ENCODE peak calls at places on chromosomes 16 and 17, in four cellular contexts. Z, E, J and A are unnamed samples. For H3K4me1, the result is how much of the 10 kb centered on the place peaks cover.

GRCh38 chr16:87382023-87382785 is 1.4 kb downstream of the FBXO31 start:
- DNase-seq in J (no peak), E (no peak), Z (no peak), A (no peak)

GRCh38 chr17:81345211-81346089 is 49.8 kb upstream of the BAHCC1 start:
- DNase-seq in Z (peak), J (peak), E (peak), A (peak)

GRCh38 chr16:84582958-84583516 is 34.8 kb downstream of the COTL1 start:
- DNase-seq in J (no peak), Z (peak), E (no peak), A (no peak)

GRCh38 chr16:11250091-11250785 is 5.8 kb downstream of the SOCS1 start:
- DNase-seq in E (no peak), J (no peak), Z (no peak), A (no peak)

GRCh38 chr16:2535644-2536021 is 2.2 kb upstream of the PDPK1 start:
- DNase-seq in E (no peak), Z (no peak), J (no peak), A (peak)

GRCh38 chr17:79695293-79696158 is 35.2 kb upstream of the ENPP7 start:
- DNase-seq in Z (no peak), E (no peak), J (no peak), A (no peak)

GRCh38 chr17:2710804-2711607 is 558 bp downstream of the CLUH start:
- DNase-seq in Z (no peak), J (no peak), E (no peak), A (no peak)

GRCh38 chr17:11561281-11561680 is 37.0 kb upstream of the DNAH9 start:
- DNase-seq in E (no peak), J (no peak), Z (no peak), A (no peak)

DNA sequence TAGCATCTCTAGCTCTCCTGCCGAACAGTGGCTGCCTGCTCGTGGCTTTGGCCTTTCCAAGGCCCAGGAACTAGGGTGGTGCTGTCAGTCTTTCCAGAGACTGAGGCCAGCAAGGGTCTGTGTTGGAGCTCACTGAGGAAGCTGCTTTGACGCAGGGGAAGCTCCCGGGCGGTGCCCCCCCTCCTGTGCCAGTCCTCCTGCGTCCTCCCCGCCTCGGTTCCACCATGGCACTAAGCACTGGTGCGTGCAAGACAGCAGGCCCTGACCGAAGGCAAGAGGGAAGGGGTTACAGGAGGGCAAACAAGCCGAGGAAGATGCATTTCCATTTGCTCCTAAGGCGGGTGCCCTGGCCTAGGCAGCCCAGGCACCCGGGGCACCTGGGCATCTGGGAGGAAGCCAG is 4.5 kb downstream of the CYB561 start:
- DNase-seq in E (no peak), Z (no peak), J (no peak), A (no peak)
- H3K27ac ChIP-seq in E (no peak), Z (no peak), J (no peak), A (no peak)

GRCh38 chr16:85753976-85754375 is 3.1 kb upstream of the C16orf74 start:
- DNase-seq in J (no peak), E (no peak), Z (no peak), A (no peak)
- H3K4me1 ChIP-seq in J (under half), E (under half), Z (under half), A (under half)

GRCh38 chr16:89344846-89345577 is 127.5 kb downstream of the ZNF778 start:
- DNase-seq in Z (no peak), J (no peak), E (peak), A (no peak)

GRCh38 chr16:89345663-89346150 is 128.2 kb downstream of the ZNF778 start:
- DNase-seq in Z (no peak), J (no peak), E (peak), A (no peak)

GRCh38 chr16:89341697-89342694 is 124.5 kb downstream of the ZNF778 start:
- DNase-seq in Z (no peak), E (no peak), J (no peak), A (no peak)

GRCh38 chr16:89344314-89344828 is 126.9 kb downstream of the ZNF778 start:
- DNase-seq in E (peak), J (no peak), Z (no peak), A (no peak)

GRCh38 chr16:89343501-89344291 is 126.2 kb downstream of the ZNF778 start:
- DNase-seq in E (no peak), Z (no peak), J (no peak), A (no peak)
- H3K4me3 ChIP-seq in E (no peak), Z (no peak), J (no peak), A (no peak)

GRCh38 chr17:70365098-70365583 is 195.8 kb downstream of the KCNJ2 start:
- DNase-seq in J (no peak), E (no peak), Z (no peak), A (no peak)
- H3K27ac ChIP-seq in J (no peak), E (no peak), Z (no peak), A (no peak)

GRCh38 chr16:19137621-19138128 is 23.9 kb downstream of the ITPRIPL2 start:
- DNase-seq in Z (no peak), J (no peak), E (no peak), A (no peak)

GRCh38 chr16:19135201-19135838 is 21.6 kb downstream of the ITPRIPL2 start:
- DNase-seq in Z (no peak), E (no peak), J (no peak), A (no peak)

GRCh38 chr16:19137201-19137601 is 23.4 kb downstream of the ITPRIPL2 start:
- DNase-seq in Z (no peak), J (no peak), E (no peak), A (no peak)

GRCh38 chr16:19136549-19137196 is 22.9 kb downstream of the ITPRIPL2 start:
- DNase-seq in Z (no peak), J (peak), E (no peak), A (peak)

DNA sequence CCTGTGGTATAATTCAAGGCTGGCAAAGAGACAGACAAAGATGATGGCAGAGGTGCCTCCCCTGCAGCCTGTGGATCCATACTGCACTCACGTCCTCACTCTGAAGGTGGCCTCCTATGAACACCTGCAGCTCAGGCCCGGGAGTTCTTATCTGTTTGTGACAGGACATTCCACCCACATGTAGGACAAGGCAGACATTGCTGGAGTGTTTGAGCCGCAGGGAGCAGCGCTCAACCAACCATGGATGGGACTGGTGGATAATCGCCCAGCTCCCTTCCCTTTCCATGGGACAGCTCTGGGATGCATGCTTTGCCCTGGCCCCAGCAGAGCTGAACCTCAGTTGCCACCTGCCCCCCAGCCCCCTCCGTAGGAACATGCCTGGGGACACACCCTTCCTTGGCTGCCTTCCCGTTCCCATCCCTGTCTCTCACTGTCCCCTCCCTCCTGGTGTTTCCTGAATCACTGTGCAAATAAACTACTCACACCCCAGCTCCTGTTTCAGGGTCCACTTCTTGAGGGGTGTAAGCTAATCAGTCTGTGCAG is 22.2 kb downstream of the ITPRIPL2 start:
- DNase-seq in J (no peak), E (no peak), Z (peak), A (no peak)
- H3K4me1 ChIP-seq in J (under half), E (under half), Z (half or more), A (under half)

GRCh38 chr16:81810894-81811538 is 31.9 kb downstream of the PLCG2 start:
- DNase-seq in Z (no peak), J (no peak), E (no peak), A (no peak)
- H3K4me3 ChIP-seq in Z (no peak), J (no peak), E (no peak), A (no peak)

GRCh38 chr16:88703486-88704309 is 2.5 kb downstream of the RNF166 start:
- DNase-seq in E (no peak), J (peak), Z (no peak), A (no peak)
- H3K27ac ChIP-seq in E (peak), J (peak), Z (no peak), A (peak)

DNA sequence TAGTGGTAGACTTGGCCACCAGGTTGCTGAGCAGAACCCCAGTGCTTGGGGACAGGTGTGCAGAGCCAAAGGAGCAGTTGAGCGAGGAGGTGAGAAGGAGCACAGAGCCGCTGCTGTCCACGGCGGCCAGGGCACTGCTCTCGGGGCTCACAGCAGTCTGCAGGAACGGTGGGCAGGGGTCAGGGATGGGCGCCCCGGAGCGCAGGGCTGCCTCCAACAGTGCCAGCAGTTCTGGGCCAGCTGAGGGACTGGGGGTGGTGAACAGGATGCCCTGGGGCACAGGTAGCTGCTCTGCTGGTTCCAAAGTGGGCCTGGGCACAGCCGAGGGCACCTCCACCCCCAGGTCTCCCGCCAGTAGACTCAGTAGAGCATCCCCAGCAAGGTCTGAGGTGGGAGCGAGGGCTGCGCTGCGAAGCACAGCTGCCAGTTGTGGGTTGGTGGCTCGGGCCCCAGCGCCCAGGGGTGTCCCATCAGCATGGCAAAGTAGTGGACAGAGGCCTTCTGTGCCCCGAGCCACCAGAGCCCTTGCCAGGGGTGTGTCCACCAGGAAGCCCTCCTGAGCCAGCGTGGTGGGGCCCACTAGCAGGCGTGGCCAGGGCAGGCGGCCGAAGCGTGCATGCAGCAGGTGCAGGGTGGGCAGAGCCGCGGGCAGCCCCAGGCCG is 1.9 kb downstream of the GGT6 start:
- DNase-seq in J (no peak), Z (no peak), E (no peak), A (peak)
- H3K4me1 ChIP-seq in J (under half), Z (under half), E (under half), A (half or more)

GRCh38 chr17:74840500-74840899 is 19.2 kb downstream of the GRIN2C start:
- DNase-seq in J (no peak), Z (no peak), E (no peak), A (no peak)

GRCh38 chr17:74842146-74842598 is 17.5 kb downstream of the GRIN2C start:
- DNase-seq in Z (no peak), J (peak), E (no peak), A (no peak)

GRCh38 chr17:74840989-74841666 is 18.6 kb downstream of the GRIN2C start:
- DNase-seq in Z (no peak), J (peak), E (no peak), A (peak)

GRCh38 chr17:74843352-74843627 is 16.4 kb downstream of the GRIN2C start:
- DNase-seq in J (no peak), E (no peak), Z (no peak), A (no peak)

DNA sequence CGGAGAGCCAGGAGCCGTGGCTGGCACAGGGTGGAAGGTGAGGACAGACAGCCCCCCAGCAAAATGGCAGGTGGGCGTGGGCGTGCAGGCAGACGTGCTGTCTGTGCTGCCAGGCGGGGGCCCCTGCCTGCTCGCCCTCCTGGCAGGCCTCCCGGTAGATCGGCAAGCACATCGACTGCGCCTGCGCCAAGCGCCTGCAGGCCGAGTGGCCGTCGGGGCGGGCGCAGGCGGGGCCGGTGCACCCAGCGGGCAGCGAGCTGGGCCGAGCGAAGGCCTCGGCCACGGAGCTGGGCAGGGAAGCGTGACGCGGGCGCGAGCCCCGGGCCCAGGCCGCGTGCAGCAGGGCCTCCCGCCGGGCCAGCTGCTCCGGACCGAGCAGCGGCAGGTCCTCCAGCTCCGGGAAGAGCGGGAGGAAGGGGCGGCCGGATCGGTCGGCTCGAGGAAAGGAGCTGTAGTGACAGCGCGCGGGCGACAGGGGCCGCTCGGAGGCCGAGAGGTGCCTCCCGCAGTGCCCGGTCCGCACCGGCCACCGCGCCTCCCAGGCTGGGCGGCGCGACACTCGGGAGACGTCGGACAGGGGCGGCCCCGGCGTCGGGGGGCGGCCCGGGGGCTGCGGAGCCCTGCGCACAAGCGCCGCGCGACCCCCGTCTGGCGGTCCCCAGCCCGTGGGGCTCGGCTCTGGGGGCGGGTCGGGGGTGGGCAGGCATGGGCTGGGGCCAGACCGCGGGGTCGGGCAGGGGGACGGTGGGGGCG is 16.9 kb downstream of the GRIN2C start:
- DNase-seq in J (peak), E (peak), Z (peak), A (no peak)
- H3K4me3 ChIP-seq in J (peak), E (peak), Z (peak), A (peak)